ENCODE peak calls at places on chromosomes 7 and 10, in nine cellular contexts. One of them, this sample, is unnamed.
A peak's percentile ranks its signal among the peaks of the same experiment; 100 is the strongest.

GRCh38 chr7:21579341-21580072 is 36.7 kb downstream of the DNAH11 start:
- DNase-seq in T-helper 2 cell: no peak
- DNase-seq in CD4-positive, alpha-beta memory T cell: no peak
- DNase-seq in renal cortical epithelial cell: no peak
- DNase-seq in SW480: no peak
- DNase-seq in stimulated activated CD4-positive, alpha-beta T cell treated with anti-CD3 and anti-CD28 coated beads, Interleukin-12 subunit alpha, Interleukin-12 subunit beta, amount 100 ng/mL, for 4 hours: no peak
- DNase-seq in amniotic stem cell: no peak
- DNase-seq in activated CD4-positive, alpha-beta T cell treated with anti-CD3 and anti-CD28 coated beads, Interleukin-2, amount 50 U/mL, for 24 hours: no peak
- DNase-seq in AG09319: no peak
- DNase-seq in this sample: no peak

GRCh38 chr10:79331709-79332108 is 15.6 kb upstream of the PPIF start:
- DNase-seq in T-helper 2 cell: peak; percentile 38
- DNase-seq in CD4-positive, alpha-beta memory T cell: peak; percentile 65
- DNase-seq in stimulated activated CD4-positive, alpha-beta T cell treated with anti-CD3 and anti-CD28 coated beads, Interleukin-12 subunit alpha, Interleukin-12 subunit beta, amount 100 ng/mL, for 4 hours: peak; percentile 71
- DNase-seq in renal cortical epithelial cell: peak; percentile 67
- DNase-seq in AG09319: peak; percentile 50
- DNase-seq in activated CD4-positive, alpha-beta T cell treated with anti-CD3 and anti-CD28 coated beads, Interleukin-2, amount 50 U/mL, for 24 hours: peak; percentile 86
- DNase-seq in SW480: peak; percentile 69
- DNase-seq in amniotic stem cell: peak; percentile 80
- DNase-seq in this sample: peak; percentile 28

GRCh38 chr7:47371733-47372368 is 210.1 kb downstream of the TNS3 start:
- DNase-seq in amniotic stem cell: no peak
- DNase-seq in T-helper 2 cell: no peak
- DNase-seq in stimulated activated CD4-positive, alpha-beta T cell treated with anti-CD3 and anti-CD28 coated beads, Interleukin-12 subunit alpha, Interleukin-12 subunit beta, amount 100 ng/mL, for 4 hours: no peak
- DNase-seq in activated CD4-positive, alpha-beta T cell treated with anti-CD3 and anti-CD28 coated beads, Interleukin-2, amount 50 U/mL, for 24 hours: no peak
- DNase-seq in SW480: peak; percentile 77
- DNase-seq in CD4-positive, alpha-beta memory T cell: no peak
- DNase-seq in AG09319: no peak
- DNase-seq in renal cortical epithelial cell: peak; percentile 84
- DNase-seq in this sample: no peak

GRCh38 chr10:59299933-59300332 is 62.4 kb downstream of the FAM13C start:
- DNase-seq in SW480: no peak
- DNase-seq in activated CD4-positive, alpha-beta T cell treated with anti-CD3 and anti-CD28 coated beads, Interleukin-2, amount 50 U/mL, for 24 hours: no peak
- DNase-seq in amniotic stem cell: no peak
- DNase-seq in T-helper 2 cell: no peak
- DNase-seq in AG09319: no peak
- DNase-seq in CD4-positive, alpha-beta memory T cell: no peak
- DNase-seq in stimulated activated CD4-positive, alpha-beta T cell treated with anti-CD3 and anti-CD28 coated beads, Interleukin-12 subunit alpha, Interleukin-12 subunit beta, amount 100 ng/mL, for 4 hours: no peak
- DNase-seq in renal cortical epithelial cell: no peak
- DNase-seq in this sample: no peak

GRCh38 chr10:84659027-84659426 is 330.6 kb downstream of the CCSER2 start:
- DNase-seq in amniotic stem cell: no peak
- DNase-seq in SW480: no peak
- DNase-seq in renal cortical epithelial cell: no peak
- DNase-seq in T-helper 2 cell: no peak
- DNase-seq in activated CD4-positive, alpha-beta T cell treated with anti-CD3 and anti-CD28 coated beads, Interleukin-2, amount 50 U/mL, for 24 hours: no peak
- DNase-seq in stimulated activated CD4-positive, alpha-beta T cell treated with anti-CD3 and anti-CD28 coated beads, Interleukin-12 subunit alpha, Interleukin-12 subunit beta, amount 100 ng/mL, for 4 hours: no peak
- DNase-seq in AG09319: no peak
- DNase-seq in CD4-positive, alpha-beta memory T cell: no peak
- DNase-seq in this sample: no peak

GRCh38 chr7:112156412-112156811 is 49.8 kb downstream of the DOCK4 start:
- DNase-seq in SW480: no peak
- DNase-seq in AG09319: no peak
- DNase-seq in renal cortical epithelial cell: peak; percentile 62
- DNase-seq in stimulated activated CD4-positive, alpha-beta T cell treated with anti-CD3 and anti-CD28 coated beads, Interleukin-12 subunit alpha, Interleukin-12 subunit beta, amount 100 ng/mL, for 4 hours: no peak
- DNase-seq in CD4-positive, alpha-beta memory T cell: no peak
- DNase-seq in activated CD4-positive, alpha-beta T cell treated with anti-CD3 and anti-CD28 coated beads, Interleukin-2, amount 50 U/mL, for 24 hours: no peak
- DNase-seq in amniotic stem cell: no peak
- DNase-seq in T-helper 2 cell: no peak
- DNase-seq in this sample: no peak

GRCh38 chr7:5248201-5248885 is 34.4 kb upstream of the SLC29A4 start:
- DNase-seq in CD4-positive, alpha-beta memory T cell: no peak
- DNase-seq in amniotic stem cell: no peak
- DNase-seq in activated CD4-positive, alpha-beta T cell treated with anti-CD3 and anti-CD28 coated beads, Interleukin-2, amount 50 U/mL, for 24 hours: no peak
- DNase-seq in AG09319: no peak
- DNase-seq in renal cortical epithelial cell: no peak
- DNase-seq in SW480: no peak
- DNase-seq in T-helper 2 cell: no peak
- DNase-seq in stimulated activated CD4-positive, alpha-beta T cell treated with anti-CD3 and anti-CD28 coated beads, Interleukin-12 subunit alpha, Interleukin-12 subunit beta, amount 100 ng/mL, for 4 hours: no peak
- DNase-seq in this sample: no peak

GRCh38 chr7:22861576-22861975 is 38.9 kb upstream of the TOMM7 start:
- DNase-seq in CD4-positive, alpha-beta memory T cell: no peak
- DNase-seq in AG09319: no peak
- DNase-seq in SW480: no peak
- DNase-seq in T-helper 2 cell: no peak
- DNase-seq in stimulated activated CD4-positive, alpha-beta T cell treated with anti-CD3 and anti-CD28 coated beads, Interleukin-12 subunit alpha, Interleukin-12 subunit beta, amount 100 ng/mL, for 4 hours: no peak
- DNase-seq in renal cortical epithelial cell: no peak
- DNase-seq in amniotic stem cell: no peak
- DNase-seq in activated CD4-positive, alpha-beta T cell treated with anti-CD3 and anti-CD28 coated beads, Interleukin-2, amount 50 U/mL, for 24 hours: no peak
- DNase-seq in this sample: no peak

GRCh38 chr10:7408003-7408493 is 2.8 kb downstream of the SFMBT2 start:
- DNase-seq in activated CD4-positive, alpha-beta T cell treated with anti-CD3 and anti-CD28 coated beads, Interleukin-2, amount 50 U/mL, for 24 hours: no peak
- DNase-seq in amniotic stem cell: no peak
- DNase-seq in SW480: no peak
- DNase-seq in AG09319: no peak
- DNase-seq in CD4-positive, alpha-beta memory T cell: peak; percentile 43
- DNase-seq in stimulated activated CD4-positive, alpha-beta T cell treated with anti-CD3 and anti-CD28 coated beads, Interleukin-12 subunit alpha, Interleukin-12 subunit beta, amount 100 ng/mL, for 4 hours: peak; percentile 43
- DNase-seq in renal cortical epithelial cell: no peak
- DNase-seq in T-helper 2 cell: no peak
- DNase-seq in this sample: peak; percentile 52

GRCh38 chr10:130964771-130965170 is 346.8 kb downstream of the TCERG1L start:
- DNase-seq in AG09319: no peak
- DNase-seq in SW480: no peak
- DNase-seq in T-helper 2 cell: no peak
- DNase-seq in CD4-positive, alpha-beta memory T cell: no peak
- DNase-seq in stimulated activated CD4-positive, alpha-beta T cell treated with anti-CD3 and anti-CD28 coated beads, Interleukin-12 subunit alpha, Interleukin-12 subunit beta, amount 100 ng/mL, for 4 hours: no peak
- DNase-seq in amniotic stem cell: no peak
- DNase-seq in renal cortical epithelial cell: no peak
- DNase-seq in activated CD4-positive, alpha-beta T cell treated with anti-CD3 and anti-CD28 coated beads, Interleukin-2, amount 50 U/mL, for 24 hours: no peak
- DNase-seq in this sample: no peak

GRCh38 chr10:3803295-3803883 is 18.4 kb upstream of the KLF6 start:
- DNase-seq in SW480: peak; percentile 31
- DNase-seq in T-helper 2 cell: no peak
- DNase-seq in renal cortical epithelial cell: peak; percentile 86
- DNase-seq in stimulated activated CD4-positive, alpha-beta T cell treated with anti-CD3 and anti-CD28 coated beads, Interleukin-12 subunit alpha, Interleukin-12 subunit beta, amount 100 ng/mL, for 4 hours: no peak
- DNase-seq in amniotic stem cell: no peak
- DNase-seq in AG09319: no peak
- DNase-seq in activated CD4-positive, alpha-beta T cell treated with anti-CD3 and anti-CD28 coated beads, Interleukin-2, amount 50 U/mL, for 24 hours: no peak
- DNase-seq in CD4-positive, alpha-beta memory T cell: no peak
- DNase-seq in this sample: no peak

GRCh38 chr10:61899045-61899444 is 2.5 kb upstream of the ARID5B start:
- DNase-seq in activated CD4-positive, alpha-beta T cell treated with anti-CD3 and anti-CD28 coated beads, Interleukin-2, amount 50 U/mL, for 24 hours: no peak
- DNase-seq in renal cortical epithelial cell: peak; percentile 62
- DNase-seq in SW480: no peak
- DNase-seq in stimulated activated CD4-positive, alpha-beta T cell treated with anti-CD3 and anti-CD28 coated beads, Interleukin-12 subunit alpha, Interleukin-12 subunit beta, amount 100 ng/mL, for 4 hours: no peak
- DNase-seq in T-helper 2 cell: no peak
- DNase-seq in amniotic stem cell: peak; percentile 76
- DNase-seq in CD4-positive, alpha-beta memory T cell: peak; percentile 31
- DNase-seq in AG09319: no peak
- DNase-seq in this sample: peak; percentile 16

GRCh38 chr10:43689618-43689954 is 40.9 kb upstream of the ZNF32 start:
- DNase-seq in renal cortical epithelial cell: no peak
- DNase-seq in AG09319: no peak
- DNase-seq in SW480: peak; percentile 10
- DNase-seq in amniotic stem cell: no peak
- DNase-seq in T-helper 2 cell: no peak
- DNase-seq in CD4-positive, alpha-beta memory T cell: no peak
- DNase-seq in stimulated activated CD4-positive, alpha-beta T cell treated with anti-CD3 and anti-CD28 coated beads, Interleukin-12 subunit alpha, Interleukin-12 subunit beta, amount 100 ng/mL, for 4 hours: peak; percentile 41
- DNase-seq in activated CD4-positive, alpha-beta T cell treated with anti-CD3 and anti-CD28 coated beads, Interleukin-2, amount 50 U/mL, for 24 hours: peak; percentile 5
- DNase-seq in this sample: no peak

GRCh38 chr10:36324831-36325230 is 682.7 kb upstream of the FZD8 start:
- DNase-seq in renal cortical epithelial cell: no peak
- DNase-seq in AG09319: no peak
- DNase-seq in SW480: no peak
- DNase-seq in activated CD4-positive, alpha-beta T cell treated with anti-CD3 and anti-CD28 coated beads, Interleukin-2, amount 50 U/mL, for 24 hours: no peak
- DNase-seq in T-helper 2 cell: no peak
- DNase-seq in CD4-positive, alpha-beta memory T cell: no peak
- DNase-seq in stimulated activated CD4-positive, alpha-beta T cell treated with anti-CD3 and anti-CD28 coated beads, Interleukin-12 subunit alpha, Interleukin-12 subunit beta, amount 100 ng/mL, for 4 hours: no peak
- DNase-seq in amniotic stem cell: no peak
- DNase-seq in this sample: no peak

GRCh38 chr7:85464042-85464651 is 277.3 kb upstream of the SEMA3D start:
- DNase-seq in T-helper 2 cell: no peak
- DNase-seq in stimulated activated CD4-positive, alpha-beta T cell treated with anti-CD3 and anti-CD28 coated beads, Interleukin-12 subunit alpha, Interleukin-12 subunit beta, amount 100 ng/mL, for 4 hours: no peak
- DNase-seq in SW480: peak; percentile 21
- DNase-seq in renal cortical epithelial cell: peak; percentile 4
- DNase-seq in amniotic stem cell: no peak
- DNase-seq in activated CD4-positive, alpha-beta T cell treated with anti-CD3 and anti-CD28 coated beads, Interleukin-2, amount 50 U/mL, for 24 hours: no peak
- DNase-seq in CD4-positive, alpha-beta memory T cell: no peak
- DNase-seq in AG09319: no peak
- DNase-seq in this sample: no peak

GRCh38 chr10:102394801-102395676 is 466 bp upstream of the NFKB2 start:
- DNase-seq in T-helper 2 cell: peak; percentile 91
- DNase-seq in SW480: peak; percentile 56
- DNase-seq in AG09319: peak; percentile 63
- DNase-seq in stimulated activated CD4-positive, alpha-beta T cell treated with anti-CD3 and anti-CD28 coated beads, Interleukin-12 subunit alpha, Interleukin-12 subunit beta, amount 100 ng/mL, for 4 hours: peak; percentile 91
- DNase-seq in CD4-positive, alpha-beta memory T cell: peak; percentile 91
- DNase-seq in amniotic stem cell: peak; percentile 79
- DNase-seq in renal cortical epithelial cell: peak; percentile 44
- DNase-seq in activated CD4-positive, alpha-beta T cell treated with anti-CD3 and anti-CD28 coated beads, Interleukin-2, amount 50 U/mL, for 24 hours: peak; percentile 86
- DNase-seq in this sample: peak; percentile 86

GRCh38 chr7:108613147-108613948 is 43.7 kb downstream of the DNAJB9 start:
- DNase-seq in amniotic stem cell: peak; percentile 5
- DNase-seq in CD4-positive, alpha-beta memory T cell: peak; percentile 30
- DNase-seq in T-helper 2 cell: no peak
- DNase-seq in activated CD4-positive, alpha-beta T cell treated with anti-CD3 and anti-CD28 coated beads, Interleukin-2, amount 50 U/mL, for 24 hours: peak; percentile 6
- DNase-seq in AG09319: no peak
- DNase-seq in stimulated activated CD4-positive, alpha-beta T cell treated with anti-CD3 and anti-CD28 coated beads, Interleukin-12 subunit alpha, Interleukin-12 subunit beta, amount 100 ng/mL, for 4 hours: no peak
- DNase-seq in SW480: peak; percentile 41
- DNase-seq in renal cortical epithelial cell: peak; percentile 56
- DNase-seq in this sample: peak; percentile 51

GRCh38 chr10:5888352-5888751 is 1.3 kb downstream of the ANKRD16 start:
- DNase-seq in activated CD4-positive, alpha-beta T cell treated with anti-CD3 and anti-CD28 coated beads, Interleukin-2, amount 50 U/mL, for 24 hours: no peak
- DNase-seq in renal cortical epithelial cell: peak; percentile 26
- DNase-seq in amniotic stem cell: no peak
- DNase-seq in CD4-positive, alpha-beta memory T cell: no peak
- DNase-seq in T-helper 2 cell: no peak
- DNase-seq in stimulated activated CD4-positive, alpha-beta T cell treated with anti-CD3 and anti-CD28 coated beads, Interleukin-12 subunit alpha, Interleukin-12 subunit beta, amount 100 ng/mL, for 4 hours: no peak
- DNase-seq in SW480: no peak
- DNase-seq in AG09319: no peak
- DNase-seq in this sample: no peak

GRCh38 chr7:142889825-142890224 is 4.3 kb upstream of the TRPV6 start:
- DNase-seq in CD4-positive, alpha-beta memory T cell: no peak
- DNase-seq in amniotic stem cell: no peak
- DNase-seq in activated CD4-positive, alpha-beta T cell treated with anti-CD3 and anti-CD28 coated beads, Interleukin-2, amount 50 U/mL, for 24 hours: no peak
- DNase-seq in renal cortical epithelial cell: no peak
- DNase-seq in AG09319: no peak
- DNase-seq in stimulated activated CD4-positive, alpha-beta T cell treated with anti-CD3 and anti-CD28 coated beads, Interleukin-12 subunit alpha, Interleukin-12 subunit beta, amount 100 ng/mL, for 4 hours: no peak
- DNase-seq in SW480: no peak
- DNase-seq in T-helper 2 cell: no peak
- DNase-seq in this sample: no peak

GRCh38 chr7:27526991-27527722 is 135.5 kb downstream of the HIBADH start:
- DNase-seq in SW480: no peak
- DNase-seq in activated CD4-positive, alpha-beta T cell treated with anti-CD3 and anti-CD28 coated beads, Interleukin-2, amount 50 U/mL, for 24 hours: no peak
- DNase-seq in CD4-positive, alpha-beta memory T cell: no peak
- DNase-seq in T-helper 2 cell: no peak
- DNase-seq in stimulated activated CD4-positive, alpha-beta T cell treated with anti-CD3 and anti-CD28 coated beads, Interleukin-12 subunit alpha, Interleukin-12 subunit beta, amount 100 ng/mL, for 4 hours: no peak
- DNase-seq in renal cortical epithelial cell: no peak
- DNase-seq in amniotic stem cell: no peak
- DNase-seq in AG09319: peak; percentile 49
- DNase-seq in this sample: no peak

GRCh38 chr10:85580585-85580984 is 786.0 kb downstream of the GRID1 start:
- DNase-seq in T-helper 2 cell: no peak
- DNase-seq in activated CD4-positive, alpha-beta T cell treated with anti-CD3 and anti-CD28 coated beads, Interleukin-2, amount 50 U/mL, for 24 hours: no peak
- DNase-seq in renal cortical epithelial cell: no peak
- DNase-seq in stimulated activated CD4-positive, alpha-beta T cell treated with anti-CD3 and anti-CD28 coated beads, Interleukin-12 subunit alpha, Interleukin-12 subunit beta, amount 100 ng/mL, for 4 hours: no peak
- DNase-seq in amniotic stem cell: no peak
- DNase-seq in CD4-positive, alpha-beta memory T cell: no peak
- DNase-seq in AG09319: no peak
- DNase-seq in SW480: no peak
- DNase-seq in this sample: no peak

GRCh38 chr10:84659497-84660276 is 331.3 kb downstream of the CCSER2 start:
- DNase-seq in stimulated activated CD4-positive, alpha-beta T cell treated with anti-CD3 and anti-CD28 coated beads, Interleukin-12 subunit alpha, Interleukin-12 subunit beta, amount 100 ng/mL, for 4 hours: no peak
- DNase-seq in T-helper 2 cell: no peak
- DNase-seq in activated CD4-positive, alpha-beta T cell treated with anti-CD3 and anti-CD28 coated beads, Interleukin-2, amount 50 U/mL, for 24 hours: no peak
- DNase-seq in amniotic stem cell: no peak
- DNase-seq in SW480: no peak
- DNase-seq in renal cortical epithelial cell: no peak
- DNase-seq in AG09319: no peak
- DNase-seq in CD4-positive, alpha-beta memory T cell: no peak
- DNase-seq in this sample: no peak

GRCh38 chr10:16386855-16387254 is 50.0 kb upstream of the PTER start:
- DNase-seq in AG09319: no peak
- DNase-seq in activated CD4-positive, alpha-beta T cell treated with anti-CD3 and anti-CD28 coated beads, Interleukin-2, amount 50 U/mL, for 24 hours: no peak
- DNase-seq in T-helper 2 cell: no peak
- DNase-seq in SW480: no peak
- DNase-seq in renal cortical epithelial cell: no peak
- DNase-seq in stimulated activated CD4-positive, alpha-beta T cell treated with anti-CD3 and anti-CD28 coated beads, Interleukin-12 subunit alpha, Interleukin-12 subunit beta, amount 100 ng/mL, for 4 hours: no peak
- DNase-seq in amniotic stem cell: no peak
- DNase-seq in CD4-positive, alpha-beta memory T cell: no peak
- DNase-seq in this sample: no peak

GRCh38 chr7:149869291-149869650 is 4.5 kb upstream of the ATP6V0E2 start:
- DNase-seq in amniotic stem cell: no peak
- DNase-seq in CD4-positive, alpha-beta memory T cell: no peak
- DNase-seq in T-helper 2 cell: no peak
- DNase-seq in activated CD4-positive, alpha-beta T cell treated with anti-CD3 and anti-CD28 coated beads, Interleukin-2, amount 50 U/mL, for 24 hours: no peak
- DNase-seq in AG09319: no peak
- DNase-seq in stimulated activated CD4-positive, alpha-beta T cell treated with anti-CD3 and anti-CD28 coated beads, Interleukin-12 subunit alpha, Interleukin-12 subunit beta, amount 100 ng/mL, for 4 hours: no peak
- DNase-seq in SW480: no peak
- DNase-seq in renal cortical epithelial cell: no peak
- DNase-seq in this sample: no peak

GRCh38 chr7:4006687-4007086 is 675.4 kb upstream of the FOXK1 start:
- DNase-seq in AG09319: no peak
- DNase-seq in stimulated activated CD4-positive, alpha-beta T cell treated with anti-CD3 and anti-CD28 coated beads, Interleukin-12 subunit alpha, Interleukin-12 subunit beta, amount 100 ng/mL, for 4 hours: no peak
- DNase-seq in amniotic stem cell: no peak
- DNase-seq in T-helper 2 cell: no peak
- DNase-seq in renal cortical epithelial cell: no peak
- DNase-seq in SW480: no peak
- DNase-seq in CD4-positive, alpha-beta memory T cell: no peak
- DNase-seq in activated CD4-positive, alpha-beta T cell treated with anti-CD3 and anti-CD28 coated beads, Interleukin-2, amount 50 U/mL, for 24 hours: no peak
- DNase-seq in this sample: no peak

GRCh38 chr7:159195926-159196325 is 51.3 kb upstream of the VIPR2 start:
- DNase-seq in CD4-positive, alpha-beta memory T cell: peak; percentile 31
- DNase-seq in amniotic stem cell: no peak
- DNase-seq in SW480: no peak
- DNase-seq in T-helper 2 cell: no peak
- DNase-seq in AG09319: no peak
- DNase-seq in stimulated activated CD4-positive, alpha-beta T cell treated with anti-CD3 and anti-CD28 coated beads, Interleukin-12 subunit alpha, Interleukin-12 subunit beta, amount 100 ng/mL, for 4 hours: no peak
- DNase-seq in activated CD4-positive, alpha-beta T cell treated with anti-CD3 and anti-CD28 coated beads, Interleukin-2, amount 50 U/mL, for 24 hours: no peak
- DNase-seq in renal cortical epithelial cell: no peak
- DNase-seq in this sample: no peak

GRCh38 chr10:113666682-113667252 is 2.9 kb upstream of the NRAP start:
- DNase-seq in renal cortical epithelial cell: peak; percentile 38
- DNase-seq in AG09319: no peak
- DNase-seq in amniotic stem cell: no peak
- DNase-seq in T-helper 2 cell: no peak
- DNase-seq in SW480: no peak
- DNase-seq in activated CD4-positive, alpha-beta T cell treated with anti-CD3 and anti-CD28 coated beads, Interleukin-2, amount 50 U/mL, for 24 hours: no peak
- DNase-seq in CD4-positive, alpha-beta memory T cell: no peak
- DNase-seq in stimulated activated CD4-positive, alpha-beta T cell treated with anti-CD3 and anti-CD28 coated beads, Interleukin-12 subunit alpha, Interleukin-12 subunit beta, amount 100 ng/mL, for 4 hours: no peak
- DNase-seq in this sample: peak; percentile 21

GRCh38 chr10:18238875-18239485 is 98.8 kb downstream of the CACNB2 start:
- DNase-seq in amniotic stem cell: no peak
- DNase-seq in renal cortical epithelial cell: peak; percentile 51
- DNase-seq in stimulated activated CD4-positive, alpha-beta T cell treated with anti-CD3 and anti-CD28 coated beads, Interleukin-12 subunit alpha, Interleukin-12 subunit beta, amount 100 ng/mL, for 4 hours: no peak
- DNase-seq in CD4-positive, alpha-beta memory T cell: no peak
- DNase-seq in T-helper 2 cell: no peak
- DNase-seq in activated CD4-positive, alpha-beta T cell treated with anti-CD3 and anti-CD28 coated beads, Interleukin-2, amount 50 U/mL, for 24 hours: no peak
- DNase-seq in SW480: peak; percentile 29
- DNase-seq in AG09319: peak; percentile 37
- DNase-seq in this sample: no peak

GRCh38 chr10:35626971-35627507 is 15.1 kb downstream of the FZD8 start:
- DNase-seq in stimulated activated CD4-positive, alpha-beta T cell treated with anti-CD3 and anti-CD28 coated beads, Interleukin-12 subunit alpha, Interleukin-12 subunit beta, amount 100 ng/mL, for 4 hours: no peak
- DNase-seq in amniotic stem cell: no peak
- DNase-seq in T-helper 2 cell: no peak
- DNase-seq in AG09319: no peak
- DNase-seq in CD4-positive, alpha-beta memory T cell: no peak
- DNase-seq in SW480: no peak
- DNase-seq in renal cortical epithelial cell: no peak
- DNase-seq in activated CD4-positive, alpha-beta T cell treated with anti-CD3 and anti-CD28 coated beads, Interleukin-2, amount 50 U/mL, for 24 hours: no peak
- DNase-seq in this sample: no peak

GRCh38 chr10:62266611-62267010 is 2.0 kb downstream of the RTKN2 start:
- DNase-seq in stimulated activated CD4-positive, alpha-beta T cell treated with anti-CD3 and anti-CD28 coated beads, Interleukin-12 subunit alpha, Interleukin-12 subunit beta, amount 100 ng/mL, for 4 hours: no peak
- DNase-seq in amniotic stem cell: no peak
- DNase-seq in renal cortical epithelial cell: no peak
- DNase-seq in activated CD4-positive, alpha-beta T cell treated with anti-CD3 and anti-CD28 coated beads, Interleukin-2, amount 50 U/mL, for 24 hours: no peak
- DNase-seq in AG09319: no peak
- DNase-seq in CD4-positive, alpha-beta memory T cell: no peak
- DNase-seq in T-helper 2 cell: no peak
- DNase-seq in SW480: no peak
- DNase-seq in this sample: no peak

This sample was measured in CD4-positive, CD25-positive, alpha-beta regulatory T cell.